ENCODE peak calls at places on chromosomes 7 and 10, in seven cellular contexts. W, R, G, K, Q, D and V are unnamed samples. For H3K4me1, the result is how much of the 10 kb centered on the place peaks cover.

GRCh38 chr10:34104829-34105572 is 710.1 kb downstream of the PARD3 start:
- DNase-seq in W (peak), R (no peak), G (no peak), K (no peak), Q (no peak), D (no peak), V (no peak)

GRCh38 chr10:11602919-11603523 is 8.4 kb downstream of the USP6NL start:
- DNase-seq in W (peak), R (no peak), G (no peak), K (no peak), Q (no peak), D (no peak), V (no peak)

GRCh38 chr10:100827819-100828743 is 82.7 kb downstream of the PAX2 start:
- DNase-seq in W (peak), R (peak), G (peak), K (peak), Q (peak), D (no peak), V (no peak)

GRCh38 chr10:100710151-100710871 is 35.1 kb upstream of the PAX2 start:
- DNase-seq in W (no peak), R (no peak), G (no peak), K (no peak), Q (peak), D (no peak), V (no peak)

GRCh38 chr7:33487998-33488682 is 358.8 kb downstream of the BBS9 start:
- DNase-seq in W (no peak), R (no peak), G (no peak), K (no peak), Q (no peak), D (no peak), V (no peak)

GRCh38 chr7:50427518-50427917 is 22.6 kb downstream of the FIGNL1 start:
- DNase-seq in W (no peak), R (no peak), G (no peak), K (no peak), Q (no peak), D (no peak), V (no peak)

GRCh38 chr7:156096806-156097538 is 284.7 kb upstream of the SHH start:
- DNase-seq in W (no peak), R (no peak), G (no peak), K (no peak), Q (no peak), D (no peak), V (no peak)

GRCh38 chr10:102645741-102646609 is 1.7 kb downstream of the TRIM8 start:
- DNase-seq in W (peak), R (peak), G (peak), K (peak), Q (peak), D (peak), V (peak)

GRCh38 chr7:144133307-144133706 is 10.3 kb downstream of the OR2A14 start:
- DNase-seq in W (no peak), R (no peak), G (no peak), K (no peak), Q (no peak), D (no peak), V (no peak)

GRCh38 chr10:74040200-74041126 is 42.5 kb downstream of the VCL start:
- DNase-seq in W (no peak), R (no peak), G (no peak), K (no peak), Q (no peak), D (no peak), V (no peak)

GRCh38 chr7:44325811-44326241 is 432 bp upstream of the CAMK2B start:
- DNase-seq in W (no peak), R (no peak), G (no peak), K (no peak), Q (peak), D (no peak), V (no peak)

GRCh38 chr10:48234295-48234694 is 40.2 kb downstream of the FRMPD2 start:
- DNase-seq in W (no peak), R (no peak), G (no peak), K (no peak), Q (no peak), D (no peak), V (no peak)

GRCh38 chr7:99386584-99387238 is 12.2 kb downstream of the ARPC1B start:
- DNase-seq in W (peak), R (no peak), G (no peak), K (no peak), Q (peak), D (no peak), V (no peak)

GRCh38 chr10:28425431-28425830 is 107.5 kb upstream of the WAC start:
- DNase-seq in W (no peak), R (no peak), G (no peak), K (no peak), Q (peak), D (no peak), V (no peak)

GRCh38 chr7:5637415-5637814 is 144.0 kb downstream of the RNF216 start:
- DNase-seq in W (no peak), R (no peak), G (no peak), K (no peak), Q (no peak), D (no peak), V (no peak)

GRCh38 chr10:121362026-121362425 is 236.2 kb downstream of the FGFR2 start:
- DNase-seq in W (no peak), R (peak), G (peak), K (no peak), Q (no peak), D (no peak), V (no peak)

GRCh38 chr7:29564455-29565185 is 985 bp downstream of the PRR15 start:
- DNase-seq in W (peak), R (peak), G (peak), K (peak), Q (peak), D (peak), V (peak)

GRCh38 chr10:79074732-79075131 is 6.0 kb downstream of the ZMIZ1 start:
- DNase-seq in W (peak), R (peak), G (peak), K (no peak), Q (no peak), D (no peak), V (no peak)

GRCh38 chr10:43971981-43972380 is 323.3 kb upstream of the ZNF32 start:
- DNase-seq in W (no peak), R (no peak), G (no peak), K (no peak), Q (no peak), D (no peak), V (no peak)

GRCh38 chr7:84412161-84412969 is 217.8 kb upstream of the SEMA3A start:
- DNase-seq in W (no peak), R (no peak), G (no peak), K (no peak), Q (peak), D (no peak), V (peak)

GRCh38 chr7:158277219-158278141 is 310.1 kb downstream of the PTPRN2 start:
- DNase-seq in W (no peak), R (no peak), G (no peak), K (no peak), Q (no peak), D (peak), V (no peak)

GRCh38 chr7:12564996-12565764 is 5.3 kb upstream of the SCIN start:
- DNase-seq in W (peak), R (no peak), G (no peak), K (no peak), Q (no peak), D (no peak), V (no peak)

GRCh38 chr7:66452165-66452564 is 176.5 kb upstream of the KCTD7 start:
- DNase-seq in W (no peak), R (no peak), G (no peak), K (no peak), Q (peak), D (no peak), V (no peak)

GRCh38 chr7:39353615-39354376 is 212.4 kb upstream of the YAE1 start:
- DNase-seq in W (no peak), R (peak), G (peak), K (peak), Q (peak), D (no peak), V (no peak)

GRCh38 chr7:18896343-18896975 is 221.0 kb downstream of the TWIST1 start:
- DNase-seq in W (no peak), R (no peak), G (no peak), K (no peak), Q (no peak), D (no peak), V (no peak)

GRCh38 chr10:125009580-125010235 is 67.8 kb downstream of the ZRANB1 start:
- DNase-seq in W (no peak), R (no peak), G (no peak), K (no peak), Q (no peak), D (peak), V (no peak)

DNA sequence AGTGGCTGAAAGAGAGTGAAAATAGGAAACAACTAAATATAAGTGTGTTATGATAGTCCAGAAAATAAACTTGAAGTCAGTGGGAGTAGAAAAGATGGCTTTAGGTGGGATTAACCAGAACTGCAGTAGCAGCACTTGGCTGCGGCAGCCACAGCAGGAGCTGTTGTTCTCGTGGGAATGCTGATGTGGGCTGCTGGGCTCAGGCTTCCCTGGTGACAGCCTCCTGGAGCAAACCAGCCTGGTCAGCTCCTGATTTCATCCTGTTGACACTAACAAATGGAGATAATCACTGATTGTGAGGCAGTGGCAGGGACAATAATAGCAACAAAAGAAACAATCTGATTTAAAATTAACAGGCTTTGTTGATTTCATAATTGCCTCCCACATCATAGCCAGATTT is 134.2 kb downstream of the CCNY start:
- DNase-seq in W (no peak), R (no peak), G (no peak), K (peak), Q (peak), D (no peak), V (no peak)
- H3K4me1 ChIP-seq in W (under half), R (under half), G (under half), K (half or more), Q (under half), D (under half), V (under half)

GRCh38 chr7:69967152-69967591 is 368.9 kb downstream of the AUTS2 start:
- DNase-seq in W (peak), R (no peak), G (peak), K (peak), Q (no peak), D (no peak), V (no peak)
- H3K27ac ChIP-seq in W (no peak), R (no peak), G (no peak), K (peak), Q (no peak), D (no peak), V (no peak)

GRCh38 chr10:71241114-71241898 is 28.9 kb downstream of the UNC5B start:
- DNase-seq in W (no peak), R (no peak), G (no peak), K (peak), Q (peak), D (no peak), V (no peak)
- H3K4me1 ChIP-seq in W (under half), R (under half), G (under half), K (half or more), Q (under half), D (under half), V (under half)

DNA sequence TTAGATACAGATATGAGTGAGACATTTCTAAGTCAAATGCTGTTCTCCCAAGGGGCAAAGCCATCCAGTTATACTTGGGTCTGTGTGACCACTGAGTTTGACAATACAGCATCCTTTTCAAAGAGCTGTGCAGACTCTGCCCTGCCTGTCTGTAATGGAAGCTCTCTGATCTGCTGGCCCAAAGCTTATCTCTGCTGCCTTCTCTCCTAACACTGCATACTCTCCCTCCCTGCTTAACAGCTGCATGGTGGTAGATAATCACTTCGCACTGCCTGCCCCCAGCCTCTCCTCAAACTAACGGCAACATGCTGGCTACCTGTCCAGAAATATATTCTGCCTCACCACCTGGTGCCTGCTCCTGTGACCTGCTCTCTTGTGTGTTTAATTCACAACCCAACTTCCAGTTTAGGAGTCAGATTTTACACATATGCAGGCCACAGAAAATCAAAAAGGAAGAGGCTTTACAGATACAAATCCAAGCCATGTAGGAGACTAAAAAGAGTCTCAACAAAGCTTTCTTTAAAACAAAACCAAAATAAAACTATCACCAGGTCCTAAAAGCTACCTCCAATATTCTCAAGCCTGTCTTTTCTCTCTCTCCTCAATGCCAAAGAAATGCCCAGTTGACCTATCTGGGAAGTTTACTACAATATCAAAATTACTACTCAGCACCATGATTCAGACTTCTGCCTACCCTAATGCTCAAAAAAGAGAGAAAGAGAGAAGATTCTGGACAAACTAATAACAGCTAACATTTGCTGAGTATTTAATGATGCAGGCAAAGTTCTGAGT is 145.6 kb downstream of the RELN start:
- DNase-seq in W (no peak), R (no peak), G (no peak), K (no peak), Q (no peak), D (no peak), V (no peak)
- H3K27ac ChIP-seq in W (no peak), R (no peak), G (no peak), K (no peak), Q (no peak), D (no peak), V (no peak)

DNA sequence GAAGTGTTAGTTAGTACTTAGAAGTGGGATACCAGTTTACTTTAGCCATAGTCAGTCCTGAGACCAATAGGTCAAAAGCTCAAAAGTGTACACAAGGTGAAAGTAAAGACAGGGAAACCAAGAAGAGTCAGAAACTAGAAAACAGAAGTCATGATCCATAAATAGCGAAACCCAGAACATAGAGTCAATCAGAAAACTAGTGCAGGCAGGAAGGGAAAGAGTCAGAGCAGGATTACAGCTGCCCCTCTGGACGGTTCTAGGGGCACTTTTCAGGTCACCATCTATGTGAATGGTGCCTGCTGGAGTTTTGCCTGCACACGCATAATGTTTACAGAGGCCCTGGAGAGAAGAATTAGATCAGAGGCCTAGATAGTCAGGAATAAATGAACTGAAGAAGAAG is 22.4 kb upstream of the DMTF1 start:
- DNase-seq in W (no peak), R (no peak), G (no peak), K (no peak), Q (no peak), D (no peak), V (no peak)
- H3K4me1 ChIP-seq in W (under half), R (under half), G (under half), K (under half), Q (under half), D (under half), V (under half)

GRCh38 chr7:36964297-36964696 is 240.0 kb upstream of the AOAH start:
- DNase-seq in W (no peak), R (no peak), G (no peak), K (no peak), Q (no peak), D (no peak), V (no peak)

GRCh38 chr7:36966039-36966438 is 241.7 kb upstream of the AOAH start:
- DNase-seq in W (no peak), R (no peak), G (no peak), K (no peak), Q (no peak), D (no peak), V (no peak)

GRCh38 chr7:36965625-36966024 is 241.3 kb upstream of the AOAH start:
- DNase-seq in W (no peak), R (no peak), G (no peak), K (no peak), Q (no peak), D (no peak), V (no peak)

GRCh38 chr7:36967387-36967786 is 243.1 kb upstream of the AOAH start:
- DNase-seq in W (peak), R (peak), G (peak), K (peak), Q (peak), D (no peak), V (no peak)

GRCh38 chr7:36966636-36967035 is 242.3 kb upstream of the AOAH start:
- DNase-seq in W (no peak), R (no peak), G (no peak), K (no peak), Q (no peak), D (no peak), V (no peak)
- H3K27ac ChIP-seq in W (no peak), R (no peak), G (no peak), K (no peak), Q (no peak), D (no peak), V (no peak)